ENCODE peak calls at places on chromosomes 11 and 22, in six cellular contexts. One of them, this sample, is unnamed.

GRCh38 chr11:2559527-2560311 is 114.9 kb downstream of the KCNQ1 start:
- DNase-seq in spleen: peak
- DNase-seq in iPS-NIHi11: no peak
- DNase-seq in NCI-H460: no peak
- DNase-seq in anterior cingulate cortex: no peak
- DNase-seq in ACHN: no peak
- DNase-seq in this sample: no peak

GRCh38 chr11:9639985-9640384 is 23.9 kb upstream of the SWAP70 start:
- DNase-seq in NCI-H460: no peak
- DNase-seq in anterior cingulate cortex: no peak
- DNase-seq in ACHN: no peak
- DNase-seq in iPS-NIHi11: no peak
- DNase-seq in spleen: no peak
- DNase-seq in this sample: peak

GRCh38 chr11:44468338-44468988 is 97.0 kb upstream of the CD82 start:
- DNase-seq in anterior cingulate cortex: no peak
- DNase-seq in NCI-H460: no peak
- DNase-seq in ACHN: no peak
- DNase-seq in iPS-NIHi11: no peak
- DNase-seq in spleen: no peak
- DNase-seq in this sample: no peak

GRCh38 chr11:95088946-95089619 is 563 bp upstream of the ENDOD1 start:
- DNase-seq in spleen: no peak
- DNase-seq in anterior cingulate cortex: no peak
- DNase-seq in NCI-H460: no peak
- DNase-seq in ACHN: peak
- DNase-seq in iPS-NIHi11: no peak
- DNase-seq in this sample: peak

GRCh38 chr11:35304900-35305299 is 114.5 kb downstream of the SLC1A2 start:
- DNase-seq in spleen: no peak
- DNase-seq in NCI-H460: no peak
- DNase-seq in ACHN: no peak
- DNase-seq in anterior cingulate cortex: no peak
- DNase-seq in iPS-NIHi11: no peak
- DNase-seq in this sample: no peak

GRCh38 chr22:40463017-40463631 is 92.7 kb downstream of the SGSM3 start:
- DNase-seq in ACHN: no peak
- DNase-seq in anterior cingulate cortex: no peak
- DNase-seq in NCI-H460: no peak
- DNase-seq in iPS-NIHi11: no peak
- DNase-seq in spleen: peak
- DNase-seq in this sample: peak

GRCh38 chr22:24108073-24108472 is 73.2 kb upstream of the SUSD2 start:
- DNase-seq in anterior cingulate cortex: no peak
- DNase-seq in ACHN: no peak
- DNase-seq in NCI-H460: no peak
- DNase-seq in iPS-NIHi11: peak
- DNase-seq in spleen: no peak
- DNase-seq in this sample: no peak

GRCh38 chr11:86160546-86161149 is 83.9 kb upstream of the EED start:
- DNase-seq in spleen: no peak
- DNase-seq in iPS-NIHi11: no peak
- DNase-seq in NCI-H460: no peak
- DNase-seq in ACHN: no peak
- DNase-seq in anterior cingulate cortex: no peak
- DNase-seq in this sample: no peak

GRCh38 chr22:20779813-20780148 is 5.9 kb downstream of the SERPIND1 start:
- DNase-seq in NCI-H460: peak
- DNase-seq in anterior cingulate cortex: no peak
- DNase-seq in iPS-NIHi11: no peak
- DNase-seq in ACHN: no peak
- DNase-seq in spleen: no peak
- DNase-seq in this sample: no peak

This sample was measured in globus pallidus.